ENCODE peak calls at places on chromosome 2, in seven cellular contexts. One of them, this sample, is unnamed.

GRCh38 chr2:133812826-133813617 is 244.8 kb upstream of the NCKAP5 start:
- DNase-seq in A549: peak
- DNase-seq in WERI-Rb-1: no peak
- DNase-seq in K562: no peak
- DNase-seq in cardiac fibroblast: peak
- DNase-seq in AG09309: no peak
- DNase-seq in neuronal stem cell: no peak
- DNase-seq in this sample: no peak

GRCh38 chr2:128276878-128277675 is 41.6 kb downstream of the HS6ST1 start:
- DNase-seq in K562: no peak
- DNase-seq in WERI-Rb-1: no peak
- DNase-seq in cardiac fibroblast: no peak
- DNase-seq in AG09309: no peak
- DNase-seq in neuronal stem cell: no peak
- DNase-seq in A549: no peak
- DNase-seq in this sample: no peak

GRCh38 chr2:223270538-223270937 is 218.5 kb downstream of the KCNE4 start:
- DNase-seq in neuronal stem cell: no peak
- DNase-seq in A549: no peak
- DNase-seq in K562: no peak
- DNase-seq in cardiac fibroblast: no peak
- DNase-seq in WERI-Rb-1: peak
- DNase-seq in AG09309: no peak
- DNase-seq in this sample: no peak

GRCh38 chr2:197145471-197146056 is 165.0 kb downstream of the ANKRD44 start:
- DNase-seq in K562: no peak
- DNase-seq in neuronal stem cell: no peak
- DNase-seq in WERI-Rb-1: no peak
- DNase-seq in A549: no peak
- DNase-seq in cardiac fibroblast: no peak
- DNase-seq in AG09309: no peak
- DNase-seq in this sample: peak

GRCh38 chr2:114684404-114684803 is 242.0 kb downstream of the DPP10 start:
- DNase-seq in cardiac fibroblast: no peak
- DNase-seq in A549: no peak
- DNase-seq in WERI-Rb-1: no peak
- DNase-seq in neuronal stem cell: no peak
- DNase-seq in AG09309: no peak
- DNase-seq in K562: no peak
- DNase-seq in this sample: no peak

GRCh38 chr2:146077156-146077555 is 1557.2 kb upstream of the ZEB2 start:
- DNase-seq in neuronal stem cell: no peak
- DNase-seq in K562: no peak
- DNase-seq in AG09309: no peak
- DNase-seq in WERI-Rb-1: no peak
- DNase-seq in cardiac fibroblast: peak
- DNase-seq in A549: no peak
- DNase-seq in this sample: no peak

GRCh38 chr2:215874418-215874817 is 138.9 kb downstream of the MREG start:
- DNase-seq in AG09309: no peak
- DNase-seq in WERI-Rb-1: no peak
- DNase-seq in K562: no peak
- DNase-seq in cardiac fibroblast: peak
- DNase-seq in A549: no peak
- DNase-seq in neuronal stem cell: no peak
- DNase-seq in this sample: no peak

GRCh38 chr2:147657086-147658000 is 187.5 kb upstream of the ACVR2A start:
- DNase-seq in cardiac fibroblast: no peak
- DNase-seq in neuronal stem cell: no peak
- DNase-seq in A549: no peak
- DNase-seq in K562: no peak
- DNase-seq in WERI-Rb-1: no peak
- DNase-seq in AG09309: no peak
- DNase-seq in this sample: no peak

GRCh38 chr2:212005077-212005671 is 533.4 kb downstream of the ERBB4 start:
- DNase-seq in neuronal stem cell: peak
- DNase-seq in cardiac fibroblast: peak
- DNase-seq in WERI-Rb-1: peak
- DNase-seq in K562: no peak
- DNase-seq in A549: peak
- DNase-seq in AG09309: no peak
- DNase-seq in this sample: peak

GRCh38 chr2:172397136-172397825 is 30.1 kb upstream of the ITGA6 start:
- DNase-seq in K562: no peak
- DNase-seq in WERI-Rb-1: no peak
- DNase-seq in neuronal stem cell: no peak
- DNase-seq in A549: no peak
- DNase-seq in cardiac fibroblast: no peak
- DNase-seq in AG09309: peak
- DNase-seq in this sample: no peak

GRCh38 chr2:142974288-142975024 is 97.0 kb downstream of the KYNU start:
- DNase-seq in cardiac fibroblast: peak
- DNase-seq in AG09309: no peak
- DNase-seq in A549: peak
- DNase-seq in K562: no peak
- DNase-seq in WERI-Rb-1: no peak
- DNase-seq in neuronal stem cell: no peak
- DNase-seq in this sample: no peak

GRCh38 chr2:38750793-38751042 is 443 bp downstream of the SRSF7 start:
- DNase-seq in A549: no peak
- DNase-seq in neuronal stem cell: no peak
- DNase-seq in cardiac fibroblast: no peak
- DNase-seq in WERI-Rb-1: peak
- DNase-seq in AG09309: no peak
- DNase-seq in K562: peak
- DNase-seq in this sample: peak

GRCh38 chr2:192398236-192398635 is 203.5 kb upstream of the TMEFF2 start:
- DNase-seq in WERI-Rb-1: no peak
- DNase-seq in AG09309: no peak
- DNase-seq in K562: no peak
- DNase-seq in cardiac fibroblast: no peak
- DNase-seq in neuronal stem cell: no peak
- DNase-seq in A549: no peak
- DNase-seq in this sample: no peak

GRCh38 chr2:107255744-107256143 is 369.8 kb upstream of the ST6GAL2 start:
- DNase-seq in cardiac fibroblast: no peak
- DNase-seq in AG09309: no peak
- DNase-seq in WERI-Rb-1: no peak
- DNase-seq in K562: no peak
- DNase-seq in A549: no peak
- DNase-seq in neuronal stem cell: no peak
- DNase-seq in this sample: no peak
- H3K4me3 ChIP-seq in cardiac fibroblast: no peak
- H3K4me3 ChIP-seq in AG09309: no peak
- H3K4me3 ChIP-seq in WERI-Rb-1: no peak
- H3K4me3 ChIP-seq in K562: no peak
- H3K4me3 ChIP-seq in A549: no peak
- H3K4me3 ChIP-seq in neuronal stem cell: no peak
- H3K4me3 ChIP-seq in this sample: no peak

GRCh38 chr2:237488901-237489860 is 2.1 kb downstream of the MLPH start:
- DNase-seq in WERI-Rb-1: no peak
- DNase-seq in cardiac fibroblast: peak
- DNase-seq in A549: peak
- DNase-seq in AG09309: no peak
- DNase-seq in neuronal stem cell: no peak
- DNase-seq in K562: no peak
- DNase-seq in this sample: no peak

GRCh38 chr2:237490805-237491194 is 3.7 kb downstream of the MLPH start:
- DNase-seq in AG09309: no peak
- DNase-seq in WERI-Rb-1: no peak
- DNase-seq in A549: no peak
- DNase-seq in K562: no peak
- DNase-seq in cardiac fibroblast: no peak
- DNase-seq in neuronal stem cell: no peak
- DNase-seq in this sample: no peak

GRCh38 chr2:237488295-237488694 is 1.2 kb downstream of the MLPH start:
- DNase-seq in cardiac fibroblast: no peak
- DNase-seq in K562: no peak
- DNase-seq in WERI-Rb-1: no peak
- DNase-seq in A549: peak
- DNase-seq in neuronal stem cell: no peak
- DNase-seq in AG09309: no peak
- DNase-seq in this sample: no peak

GRCh38 chr2:237491515-237492118 is 4.6 kb downstream of the MLPH start:
- DNase-seq in AG09309: no peak
- DNase-seq in A549: no peak
- DNase-seq in K562: no peak
- DNase-seq in WERI-Rb-1: no peak
- DNase-seq in neuronal stem cell: no peak
- DNase-seq in cardiac fibroblast: no peak
- DNase-seq in this sample: no peak

DNA sequence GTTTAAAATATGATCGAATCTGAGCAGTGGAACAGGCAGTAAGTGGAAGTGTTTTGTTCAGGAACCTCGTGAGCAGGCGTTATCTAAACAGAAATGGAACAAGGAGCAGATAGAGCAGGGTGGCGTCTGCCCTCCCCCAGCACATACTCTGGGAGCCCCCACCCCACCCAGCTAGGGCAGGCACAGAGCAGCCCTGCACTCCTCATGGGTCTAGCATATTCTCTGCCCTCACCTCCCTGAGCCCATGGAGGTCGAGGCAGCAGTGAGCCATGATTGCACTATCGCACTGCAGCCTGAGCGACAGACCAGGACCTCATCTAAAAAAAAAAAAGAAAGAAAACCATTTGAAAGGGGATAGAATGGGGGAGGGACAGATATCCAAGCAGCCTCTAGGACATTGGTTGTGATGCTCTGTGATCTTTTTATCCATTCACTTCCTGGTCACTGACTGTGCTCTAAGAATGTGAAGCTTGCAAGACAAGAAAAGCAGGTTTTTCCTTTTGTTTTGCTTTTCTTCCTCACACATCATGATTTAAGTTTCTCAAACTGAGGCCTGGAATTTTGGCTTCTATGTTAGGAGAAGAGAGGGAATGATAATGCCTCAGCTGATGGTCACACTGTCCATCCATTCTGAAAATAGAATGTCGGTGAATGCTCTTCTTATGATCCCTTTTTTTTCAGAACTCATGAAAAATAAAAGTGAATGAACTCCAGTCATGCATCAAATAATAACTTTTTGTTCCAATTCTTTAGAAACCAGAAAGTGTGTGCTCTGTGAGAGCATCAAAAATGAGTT is 3.2 kb downstream of the MLPH start:
- DNase-seq in neuronal stem cell: no peak
- DNase-seq in AG09309: no peak
- DNase-seq in A549: no peak
- DNase-seq in WERI-Rb-1: no peak
- DNase-seq in K562: no peak
- DNase-seq in cardiac fibroblast: no peak
- DNase-seq in this sample: no peak
- H3K4me3 ChIP-seq in neuronal stem cell: no peak
- H3K4me3 ChIP-seq in AG09309: no peak
- H3K4me3 ChIP-seq in A549: peak
- H3K4me3 ChIP-seq in WERI-Rb-1: no peak
- H3K4me3 ChIP-seq in K562: no peak
- H3K4me3 ChIP-seq in cardiac fibroblast: no peak
- H3K4me3 ChIP-seq in this sample: no peak

GRCh38 chr2:200309296-200309846 is 2.9 kb downstream of the SPATS2L start:
- DNase-seq in WERI-Rb-1: no peak
- DNase-seq in cardiac fibroblast: no peak
- DNase-seq in AG09309: no peak
- DNase-seq in K562: no peak
- DNase-seq in A549: no peak
- DNase-seq in neuronal stem cell: no peak
- DNase-seq in this sample: no peak
- H3K4me3 ChIP-seq in WERI-Rb-1: no peak
- H3K4me3 ChIP-seq in cardiac fibroblast: peak
- H3K4me3 ChIP-seq in AG09309: no peak
- H3K4me3 ChIP-seq in K562: no peak
- H3K4me3 ChIP-seq in A549: no peak
- H3K4me3 ChIP-seq in neuronal stem cell: no peak
- H3K4me3 ChIP-seq in this sample: no peak

GRCh38 chr2:54644236-54644635 is 79.2 kb upstream of the EML6 start:
- DNase-seq in K562: no peak
- DNase-seq in cardiac fibroblast: no peak
- DNase-seq in neuronal stem cell: no peak
- DNase-seq in WERI-Rb-1: no peak
- DNase-seq in A549: no peak
- DNase-seq in AG09309: no peak
- DNase-seq in this sample: no peak

GRCh38 chr2:54640834-54641540 is 82.5 kb upstream of the EML6 start:
- DNase-seq in K562: no peak
- DNase-seq in WERI-Rb-1: no peak
- DNase-seq in AG09309: no peak
- DNase-seq in cardiac fibroblast: no peak
- DNase-seq in neuronal stem cell: no peak
- DNase-seq in A549: no peak
- DNase-seq in this sample: no peak

GRCh38 chr2:54639609-54640008 is 83.9 kb upstream of the EML6 start:
- DNase-seq in A549: peak
- DNase-seq in cardiac fibroblast: peak
- DNase-seq in AG09309: no peak
- DNase-seq in K562: peak
- DNase-seq in neuronal stem cell: no peak
- DNase-seq in WERI-Rb-1: no peak
- DNase-seq in this sample: no peak

GRCh38 chr2:54642684-54643430 is 80.6 kb upstream of the EML6 start:
- DNase-seq in K562: no peak
- DNase-seq in A549: no peak
- DNase-seq in neuronal stem cell: no peak
- DNase-seq in AG09309: no peak
- DNase-seq in WERI-Rb-1: no peak
- DNase-seq in cardiac fibroblast: no peak
- DNase-seq in this sample: no peak

GRCh38 chr2:54641988-54642387 is 81.5 kb upstream of the EML6 start:
- DNase-seq in AG09309: no peak
- DNase-seq in neuronal stem cell: no peak
- DNase-seq in A549: no peak
- DNase-seq in K562: no peak
- DNase-seq in WERI-Rb-1: no peak
- DNase-seq in cardiac fibroblast: no peak
- DNase-seq in this sample: no peak
- H3K4me3 ChIP-seq in AG09309: no peak
- H3K4me3 ChIP-seq in neuronal stem cell: no peak
- H3K4me3 ChIP-seq in A549: no peak
- H3K4me3 ChIP-seq in K562: no peak
- H3K4me3 ChIP-seq in WERI-Rb-1: no peak
- H3K4me3 ChIP-seq in cardiac fibroblast: no peak
- H3K4me3 ChIP-seq in this sample: no peak